ENCODE peak calls at places on chromosomes 13 and 19, in four cellular contexts. Z, X, U and N are unnamed samples.

GRCh38 chr19:35135389-35135909 is 590 bp upstream of the LGI4 start:
- DNase-seq in Z (peak), X (peak), U (peak), N (no peak)

GRCh38 chr13:42420304-42420703 is 148.4 kb downstream of the AKAP11 start:
- DNase-seq in Z (no peak), X (no peak), U (no peak), N (no peak)

GRCh38 chr13:86174632-86175031 is 375.4 kb upstream of the SLITRK6 start:
- DNase-seq in Z (no peak), X (no peak), U (no peak), N (no peak)

GRCh38 chr19:30669329-30670010 is 297.3 kb downstream of the ZNF536 start:
- DNase-seq in Z (peak), X (peak), U (peak), N (peak)

GRCh38 chr13:107838592-107839161 is 376.7 kb downstream of the LIG4 start:
- DNase-seq in Z (no peak), X (no peak), U (no peak), N (no peak)

GRCh38 chr19:45834970-45835369 is 19.9 kb upstream of the RSPH6A start:
- DNase-seq in Z (no peak), X (no peak), U (no peak), N (no peak)

GRCh38 chr19:6226444-6227155 is 53.2 kb downstream of the MLLT1 start:
- DNase-seq in Z (no peak), X (no peak), U (no peak), N (no peak)

GRCh38 chr19:1373534-1374249 is 10.0 kb upstream of the NDUFS7 start:
- DNase-seq in Z (no peak), X (peak), U (no peak), N (no peak)

GRCh38 chr19:45100202-45100600 is 7.2 kb downstream of the PPP1R37 start:
- DNase-seq in Z (no peak), X (no peak), U (no peak), N (no peak)

GRCh38 chr19:9937001-9937411 is 691 bp upstream of the OLFM2 start:
- DNase-seq in Z (no peak), X (no peak), U (no peak), N (no peak)

GRCh38 chr19:17553256-17553655 is 2.2 kb upstream of the COLGALT1 start:
- DNase-seq in Z (no peak), X (peak), U (peak), N (peak)

DNA sequence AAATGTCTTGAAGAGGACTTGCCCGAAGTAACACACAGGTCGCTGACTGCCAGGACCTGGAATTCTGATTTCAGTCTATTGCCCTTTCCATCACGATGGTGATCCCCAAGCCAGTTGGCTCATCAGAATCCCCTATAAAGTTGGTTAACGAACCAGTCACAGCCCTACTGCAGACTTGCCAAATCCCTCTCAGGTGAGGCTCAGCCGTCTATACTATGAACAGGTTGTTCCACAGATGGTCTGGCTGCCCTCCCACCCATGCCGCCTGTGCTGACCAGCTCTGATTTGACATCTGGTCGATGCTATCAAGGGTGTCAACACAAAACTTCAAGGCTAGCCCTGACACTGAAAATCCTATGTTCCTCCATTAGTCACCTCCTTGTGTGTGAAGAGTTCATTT is 90.0 kb downstream of the RNASEH2B start:
- DNase-seq in Z (no peak), X (no peak), U (no peak), N (no peak)
- H3K4me2 ChIP-seq in Z (no peak), X (no peak), U (no peak), N (no peak)

DNA sequence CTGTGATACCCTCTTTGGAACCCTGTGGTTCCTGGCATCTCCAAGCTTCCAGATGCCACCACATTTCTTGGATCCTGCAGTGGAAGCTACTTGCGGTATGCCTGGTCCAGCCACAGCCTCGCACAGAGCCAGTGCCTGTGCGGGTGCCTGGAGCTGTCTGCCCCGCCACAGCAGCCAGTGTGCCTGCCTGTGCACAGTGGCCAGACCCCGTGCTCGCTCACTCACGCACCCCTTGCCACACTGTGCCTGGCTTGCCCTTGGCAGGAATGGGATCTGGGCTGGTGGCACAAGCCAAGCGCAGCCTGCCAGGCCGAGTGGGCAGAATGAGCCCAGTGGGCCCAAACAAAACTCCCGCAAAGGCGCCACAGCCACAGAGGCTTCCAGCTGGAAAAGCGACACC is 26.2 kb downstream of the POMP start:
- DNase-seq in Z (no peak), X (no peak), U (no peak), N (no peak)
- H3K4me2 ChIP-seq in Z (no peak), X (no peak), U (no peak), N (no peak)

DNA sequence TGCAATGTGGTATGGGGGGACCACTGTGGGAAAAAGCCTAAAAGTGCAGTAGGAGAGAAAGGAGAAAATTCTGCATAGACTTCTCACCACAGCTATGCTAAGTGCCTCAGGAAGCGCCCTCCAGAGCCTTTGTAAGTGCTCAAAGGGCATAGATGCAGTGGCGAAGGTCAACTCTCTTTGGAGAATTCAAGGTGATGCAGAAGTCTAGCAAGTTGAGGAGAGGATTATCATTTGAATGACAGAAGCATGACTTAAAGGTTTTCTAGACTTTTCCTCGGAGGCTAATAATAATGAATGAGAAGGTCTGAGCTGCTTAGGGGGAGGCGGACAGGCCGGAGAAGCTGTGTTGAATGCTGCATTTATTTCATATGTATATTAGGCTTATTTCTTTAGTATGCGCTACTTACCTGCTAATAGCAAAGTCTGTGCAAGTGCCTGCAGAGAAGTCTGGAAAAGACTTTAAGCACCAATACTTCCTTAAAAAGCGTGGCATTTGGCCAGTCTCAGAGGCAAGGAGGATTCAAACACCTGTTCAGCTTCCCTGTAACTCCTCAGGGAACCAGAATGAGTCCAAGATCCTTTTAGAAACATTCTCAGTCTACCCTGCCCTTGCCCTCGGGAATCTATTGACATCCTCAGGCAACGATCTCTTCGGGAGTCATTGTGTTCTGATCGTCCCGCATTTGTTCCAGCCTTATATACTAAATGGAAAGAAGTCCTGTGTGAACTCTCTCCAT is 56.2 kb downstream of the FLT1 start:
- DNase-seq in Z (no peak), X (no peak), U (no peak), N (no peak)
- H3K4me2 ChIP-seq in Z (no peak), X (no peak), U (no peak), N (no peak)

DNA sequence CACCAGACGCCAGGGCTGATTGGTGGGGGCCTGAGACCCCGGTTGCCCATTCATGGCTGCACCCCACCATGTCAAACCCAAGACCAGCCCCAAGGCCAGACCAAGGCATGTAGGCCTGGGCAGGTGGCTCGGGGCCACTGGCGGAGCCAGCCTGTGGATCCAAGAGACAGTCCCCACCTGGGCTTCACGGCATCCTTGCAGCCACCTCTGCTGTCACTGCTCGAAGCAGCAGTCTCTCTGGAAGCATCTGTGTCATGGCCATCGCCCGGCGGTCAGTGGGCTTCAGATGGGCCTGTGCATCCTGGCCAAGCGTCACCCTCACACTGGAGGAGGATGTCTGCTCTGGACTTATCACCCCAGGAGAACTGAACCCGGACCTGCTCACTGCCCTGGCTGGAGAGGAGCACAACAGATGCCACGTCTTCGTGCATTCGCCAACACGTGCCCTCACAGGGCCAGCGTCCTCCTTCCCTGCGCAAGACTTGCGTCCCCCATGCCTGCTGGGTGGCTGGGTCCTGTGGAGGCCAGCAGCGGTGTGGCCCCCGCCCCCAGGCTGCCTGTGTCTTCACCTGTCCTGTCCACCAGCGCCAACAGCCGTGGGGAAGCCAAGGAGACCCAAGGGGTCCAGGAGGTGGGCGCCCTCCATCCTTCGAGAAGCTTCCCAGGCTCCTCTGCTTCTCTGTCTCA is 3.6 kb upstream of the TEKTIP1 start:
- DNase-seq in Z (no peak), X (no peak), U (no peak), N (no peak)
- H3K4me2 ChIP-seq in Z (no peak), X (no peak), U (no peak), N (no peak)